ENCODE peak calls at places on chromosomes 13 and 19, in eight cellular contexts. A is Peyer's patch, O is foreskin fibroblast, Y is pancreas, M is heart right ventricle, U is H9, Z is stomach, T is nephron progenitor cell. N is an unnamed sample.

GRCh38 chr13:72726721-72727416 is 560 bp downstream of the MZT1 start:
- DNase-seq in A (peak), O (peak), Y (no peak), M (peak), U (peak), Z (peak), T (peak), N (peak)

GRCh38 chr13:50460366-50460765 is 383.1 kb downstream of the DLEU7 start:
- DNase-seq in A (no peak), O (no peak), Y (no peak), M (no peak), U (no peak), Z (no peak), T (no peak), N (no peak)

GRCh38 chr13:77397636-77398035 is 70.7 kb upstream of the MYCBP2 start:
- DNase-seq in A (no peak), O (peak), Y (no peak), M (no peak), U (no peak), Z (no peak), T (no peak), N (no peak)

GRCh38 chr19:54179921-54180452 is 7.0 kb upstream of the TMC4 start:
- DNase-seq in A (peak), O (peak), Y (no peak), M (no peak), U (peak), Z (peak), T (peak), N (peak)

GRCh38 chr13:40271931-40272775 is 394.3 kb downstream of the FOXO1 start:
- DNase-seq in A (peak), O (peak), Y (peak), M (peak), U (no peak), Z (peak), T (no peak), N (no peak)

GRCh38 chr19:11243798-11244169 is 4.4 kb downstream of the ANGPTL8 start:
- DNase-seq in A (no peak), O (no peak), Y (no peak), M (no peak), U (no peak), Z (no peak), T (no peak), N (no peak)

GRCh38 chr19:33392341-33393285 is 19.1 kb downstream of the CEBPG start:
- DNase-seq in A (peak), O (no peak), Y (peak), M (no peak), U (no peak), Z (peak), T (no peak), N (no peak)

GRCh38 chr19:38323276-38323675 is 3.6 kb downstream of the KCNK6 start:
- DNase-seq in A (no peak), O (no peak), Y (no peak), M (no peak), U (no peak), Z (no peak), T (no peak), N (no peak)

GRCh38 chr13:33349996-33350826 is 64.7 kb upstream of the STARD13 start:
- DNase-seq in A (peak), O (peak), Y (peak), M (peak), U (peak), Z (peak), T (peak), N (peak)

GRCh38 chr13:61954092-61954491 is 538.4 kb upstream of the PCDH20 start:
- DNase-seq in A (no peak), O (no peak), Y (no peak), M (no peak), U (no peak), Z (no peak), T (no peak), N (no peak)

GRCh38 chr19:38840583-38840968 is 9.0 kb upstream of the ECH1 start:
- DNase-seq in A (no peak), O (no peak), Y (peak), M (no peak), U (no peak), Z (no peak), T (no peak), N (no peak)

GRCh38 chr19:38291855-38292254 is 12.2 kb upstream of the C19orf33 start:
- DNase-seq in A (no peak), O (no peak), Y (no peak), M (no peak), U (no peak), Z (no peak), T (no peak), N (no peak)

GRCh38 chr19:51799311-51799997 is 4.5 kb downstream of the FPR3 start:
- DNase-seq in A (peak), O (peak), Y (peak), M (peak), U (no peak), Z (peak), T (no peak), N (no peak)

GRCh38 chr19:21835429-21835809 is 563 bp downstream of the ZNF43 start:
- DNase-seq in A (no peak), O (no peak), Y (no peak), M (peak), U (no peak), Z (no peak), T (no peak), N (no peak)

GRCh38 chr13:50892162-50892944 is 17.2 kb upstream of the RNASEH2B start:
- DNase-seq in A (peak), O (no peak), Y (no peak), M (no peak), U (no peak), Z (no peak), T (no peak), N (no peak)

GRCh38 chr13:83297591-83298305 is 584.5 kb downstream of the SLITRK1 start:
- DNase-seq in A (no peak), O (peak), Y (no peak), M (no peak), U (no peak), Z (no peak), T (no peak), N (no peak)

GRCh38 chr19:13069415-13070369 is 33.0 kb downstream of the LYL1 start:
- DNase-seq in A (no peak), O (no peak), Y (peak), M (no peak), U (no peak), Z (no peak), T (no peak), N (no peak)

GRCh38 chr13:69107436-69107835 is 1000.2 kb upstream of the ATXN8OS start:
- DNase-seq in A (no peak), O (no peak), Y (no peak), M (no peak), U (no peak), Z (no peak), T (no peak), N (no peak)

DNA sequence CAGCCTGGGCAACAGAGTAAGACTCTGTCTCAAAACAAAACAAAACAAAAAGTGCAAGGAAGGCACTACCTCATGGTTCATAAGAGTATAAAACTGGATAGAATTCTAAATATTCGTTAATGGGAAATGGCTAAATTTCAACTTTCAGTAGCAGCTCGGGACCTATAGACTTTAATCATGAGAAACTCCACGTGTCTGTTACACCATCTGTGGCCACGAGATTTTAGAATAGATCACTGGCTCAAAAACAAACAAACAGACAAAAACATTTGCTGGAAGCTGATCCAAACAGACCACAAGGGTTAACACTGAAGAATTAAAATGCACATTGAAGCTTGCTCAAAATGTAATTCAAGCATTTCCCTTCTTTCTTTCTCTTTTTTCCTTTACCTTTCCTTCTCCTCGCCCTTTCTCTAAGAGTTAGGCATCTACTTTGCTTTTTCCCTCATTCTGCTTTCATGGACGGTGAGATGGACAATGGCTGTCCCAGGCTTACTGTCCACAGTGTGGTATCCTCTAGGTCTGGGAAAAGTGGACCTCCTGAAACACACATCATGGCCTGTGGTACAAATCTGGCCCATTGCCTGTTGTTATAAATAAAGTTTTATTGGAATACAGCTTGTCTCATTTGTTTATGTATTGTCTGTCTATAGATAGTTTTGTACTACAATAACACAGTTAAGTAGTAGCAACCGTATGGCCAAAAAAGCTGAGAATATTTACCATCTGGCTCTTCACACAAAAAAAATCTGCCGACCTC is 10.3 kb downstream of the ELAVL1 start:
- DNase-seq in A (no peak), O (no peak), Y (no peak), M (no peak), U (no peak), Z (no peak), T (no peak), N (no peak)
- TF ChIP-seq CTCF in A (no peak), O (no peak), Y (no peak), M (no peak), U (no peak), Z (no peak), T (no peak), N (no peak)

DNA sequence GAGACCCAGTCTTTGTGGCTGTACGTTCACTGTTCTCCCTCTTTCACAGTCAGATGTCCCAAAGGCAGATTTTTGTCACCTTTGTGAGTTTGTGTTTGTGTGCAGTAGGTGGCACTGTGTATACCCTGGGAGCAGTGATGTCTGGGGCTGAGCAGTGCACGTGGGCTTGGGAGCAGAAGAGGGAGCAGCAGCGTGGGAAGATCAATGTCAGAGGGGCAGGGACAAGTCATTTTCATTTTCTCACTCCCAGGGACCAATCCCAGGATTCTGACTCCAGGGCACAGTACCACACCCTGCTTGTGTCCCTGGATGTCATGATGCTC is 2.0 kb upstream of the PSG6 start:
- DNase-seq in A (no peak), O (no peak), Y (no peak), M (no peak), U (no peak), Z (no peak), T (no peak), N (no peak)
- TF ChIP-seq CTCF in A (no peak), O (no peak), Y (no peak), M (no peak), U (no peak), Z (no peak), T (no peak), N (no peak)

DNA sequence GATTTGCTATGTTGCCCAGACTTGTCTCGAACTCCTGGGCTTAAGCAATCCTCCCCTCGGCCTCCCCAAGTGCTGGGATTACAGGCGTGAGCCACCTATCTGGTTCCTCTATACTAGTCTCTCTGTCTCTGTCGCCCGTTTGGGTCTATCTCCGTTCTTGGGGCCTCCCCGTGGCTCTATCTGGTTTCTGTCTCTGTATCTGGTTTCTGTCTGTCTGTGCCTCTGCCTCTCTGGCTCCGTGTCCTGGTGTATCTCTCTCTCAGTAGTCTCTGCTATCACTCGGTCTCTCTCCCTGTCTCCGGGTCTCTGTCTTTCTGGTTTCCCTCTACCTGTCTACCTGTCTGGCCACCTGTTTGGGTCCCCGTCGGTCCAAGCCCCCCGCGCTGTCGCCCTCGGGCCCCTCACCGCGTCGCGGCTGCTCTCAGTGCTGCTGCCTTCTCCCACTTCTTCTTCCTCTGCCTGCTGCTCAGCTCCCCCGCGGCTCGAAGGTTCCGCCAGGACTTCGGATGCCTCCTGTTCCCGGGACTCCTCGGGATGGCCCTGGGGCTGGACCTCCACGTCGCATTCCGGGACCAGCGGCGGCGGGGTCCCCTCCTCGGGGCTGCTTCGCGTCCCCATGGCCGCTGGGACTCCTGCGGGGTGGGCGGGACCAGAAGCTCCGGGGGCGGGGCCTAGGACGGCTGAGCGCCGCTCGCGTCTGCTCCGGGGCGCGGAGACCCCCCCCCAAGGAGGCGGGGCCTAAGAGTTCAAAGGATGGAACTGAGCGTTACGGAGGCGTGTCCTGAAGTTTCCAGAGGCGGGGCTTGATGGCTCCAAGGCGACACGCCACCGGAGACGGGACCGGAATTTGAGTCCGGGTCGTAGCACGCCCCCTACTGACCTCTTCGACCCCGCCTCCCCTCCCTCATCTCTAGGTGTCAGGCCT is 783 bp downstream of the PHLDB3 start:
- DNase-seq in A (peak), O (peak), Y (peak), M (peak), U (peak), Z (peak), T (peak), N (peak)
- TF ChIP-seq CTCF in A (no peak), O (no peak), Y (no peak), M (no peak), U (peak), Z (no peak), T (no peak), N (peak)

GRCh38 chr13:84917252-84917878 is 881.9 kb downstream of the SLITRK6 start:
- DNase-seq in A (no peak), O (peak), Y (no peak), M (no peak), U (no peak), Z (no peak), T (no peak), N (no peak)
- TF ChIP-seq CTCF in A (no peak), O (no peak), Y (no peak), M (no peak), U (peak), Z (no peak), T (peak), N (no peak)

GRCh38 chr19:19027228-19027627 is 6.1 kb downstream of the SUGP2 start:
- DNase-seq in A (no peak), O (no peak), Y (no peak), M (no peak), U (no peak), Z (no peak), T (no peak), N (no peak)
- TF ChIP-seq CTCF in A (no peak), O (no peak), Y (no peak), M (no peak), U (no peak), Z (no peak), T (no peak), N (no peak)

DNA sequence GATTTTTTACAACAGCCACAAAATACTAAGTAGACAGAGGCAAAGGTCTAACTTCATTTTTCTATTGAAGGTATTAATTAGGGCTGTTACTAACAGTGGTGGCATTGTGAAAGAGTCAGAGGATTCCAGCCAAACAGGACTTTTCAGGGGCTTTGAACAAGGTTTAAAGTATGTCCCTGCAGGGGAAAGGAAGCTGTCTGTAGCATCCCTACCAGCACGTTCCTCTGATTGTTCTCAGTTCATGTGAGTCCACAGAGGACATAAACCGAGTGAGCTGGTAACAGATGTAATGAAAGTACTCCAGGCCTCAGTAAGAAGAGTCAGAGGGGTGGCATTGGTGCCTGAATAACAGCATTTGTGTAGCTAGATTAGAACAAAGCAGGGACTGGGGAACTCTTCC is 15.3 kb upstream of the SPATA13 start:
- DNase-seq in A (no peak), O (peak), Y (no peak), M (no peak), U (no peak), Z (no peak), T (no peak), N (no peak)
- TF ChIP-seq CTCF in A (no peak), O (no peak), Y (no peak), M (no peak), U (no peak), Z (no peak), T (no peak), N (no peak)

GRCh38 chr19:2474232-2475017 is 1.5 kb upstream of the GADD45B start:
- DNase-seq in A (peak), O (peak), Y (peak), M (peak), U (peak), Z (peak), T (peak), N (peak)

GRCh38 chr19:2475018-2475701 is 767 bp upstream of the GADD45B start:
- DNase-seq in A (peak), O (peak), Y (peak), M (peak), U (no peak), Z (peak), T (peak), N (peak)

GRCh38 chr19:2477141-2477710 is 1.3 kb downstream of the GADD45B start:
- DNase-seq in A (peak), O (peak), Y (peak), M (peak), U (no peak), Z (peak), T (peak), N (no peak)

GRCh38 chr19:2476451-2477140 is 669 bp downstream of the GADD45B start:
- DNase-seq in A (peak), O (peak), Y (peak), M (peak), U (no peak), Z (peak), T (peak), N (peak)

GRCh38 chr19:2475702-2476450 is at the start of gene GADD45B:
- DNase-seq in A (peak), O (peak), Y (peak), M (peak), U (peak), Z (peak), T (peak), N (peak)
- TF ChIP-seq CTCF in A (no peak), O (no peak), Y (no peak), M (no peak), U (no peak), Z (no peak), T (no peak), N (no peak)

N was measured in GM20000.